ENCODE peak calls at places on chromosomes 7 and 10, in four cellular contexts. O is PC-9, K is heart left ventricle, A is cardiac muscle cell. L is an unnamed sample.

GRCh38 chr7:28358423-28358868 is 53.9 kb upstream of the CREB5 start:
- DNase-seq in O (no peak), K (no peak), A (no peak), L (no peak)

GRCh38 chr7:105808703-105809590 is 67.5 kb downstream of the ATXN7L1 start:
- DNase-seq in O (peak), K (no peak), A (no peak), L (no peak)

GRCh38 chr10:100654835-100655759 is 90.3 kb upstream of the PAX2 start:
- DNase-seq in O (no peak), K (no peak), A (peak), L (no peak)

GRCh38 chr7:82442492-82443043 is 1.0 kb downstream of the CACNA2D1 start:
- DNase-seq in O (no peak), K (no peak), A (peak), L (no peak)

GRCh38 chr10:77318739-77319138 is 318.9 kb downstream of the KCNMA1 start:
- DNase-seq in O (no peak), K (no peak), A (no peak), L (no peak)

GRCh38 chr10:101006593-101007098 is 7.0 kb downstream of the LZTS2 start:
- DNase-seq in O (no peak), K (peak), A (no peak), L (no peak)

GRCh38 chr7:32023353-32023752 is 46.9 kb downstream of the PDE1C start:
- DNase-seq in O (no peak), K (no peak), A (no peak), L (no peak)

GRCh38 chr7:120856621-120857352 is 1.2 kb downstream of the TSPAN12 start:
- DNase-seq in O (peak), K (peak), A (peak), L (peak)

GRCh38 chr10:8122970-8123369 is 68.5 kb downstream of the GATA3 start:
- DNase-seq in O (no peak), K (no peak), A (no peak), L (no peak)

GRCh38 chr7:33590902-33591301 is 314.4 kb upstream of the BMPER start:
- DNase-seq in O (no peak), K (no peak), A (no peak), L (no peak)

GRCh38 chr7:75642810-75643486 is 95.8 kb downstream of the HIP1 start:
- DNase-seq in O (peak), K (no peak), A (peak), L (no peak)

GRCh38 chr10:110764378-110764777 is 107.3 kb upstream of the PDCD4 start:
- DNase-seq in O (no peak), K (peak), A (peak), L (peak)

GRCh38 chr10:132110091-132110490 is 44.3 kb downstream of the JAKMIP3 start:
- DNase-seq in O (no peak), K (peak), A (no peak), L (no peak)

GRCh38 chr10:130662775-130663174 is 526.6 kb downstream of the GLRX3 start:
- DNase-seq in O (no peak), K (no peak), A (no peak), L (peak)

GRCh38 chr10:102779680-102780079 is 35.9 kb downstream of the WBP1L start:
- DNase-seq in O (no peak), K (no peak), A (no peak), L (no peak)

GRCh38 chr7:46220066-46220630 is 299.1 kb upstream of the IGFBP3 start:
- DNase-seq in O (peak), K (no peak), A (no peak), L (no peak)

GRCh38 chr10:119416855-119417254 is 125.7 kb downstream of the RGS10 start:
- DNase-seq in O (peak), K (peak), A (peak), L (no peak)

GRCh38 chr10:95289003-95289920 is 1.5 kb downstream of the PDLIM1 start:
- DNase-seq in O (peak), K (no peak), A (no peak), L (no peak)

GRCh38 chr10:73965890-73966768 is 31.8 kb upstream of the VCL start:
- DNase-seq in O (peak), K (peak), A (peak), L (peak)

GRCh38 chr10:114045071-114045737 is 1.5 kb downstream of the ADRB1 start:
- DNase-seq in O (no peak), K (peak), A (peak), L (no peak)

GRCh38 chr7:46162582-46162981 is 241.5 kb upstream of the IGFBP3 start:
- DNase-seq in O (no peak), K (no peak), A (peak), L (no peak)

GRCh38 chr10:59175538-59176240 is 754 bp upstream of the PHYHIPL start:
- DNase-seq in O (no peak), K (no peak), A (peak), L (no peak)

GRCh38 chr10:34171957-34172527 is 643.1 kb downstream of the PARD3 start:
- DNase-seq in O (no peak), K (no peak), A (no peak), L (no peak)

GRCh38 chr10:35563266-35563891 is 41.8 kb upstream of the GJD4 start:
- DNase-seq in O (peak), K (no peak), A (peak), L (peak)

GRCh38 chr7:85095816-85096215 is 91.0 kb downstream of the SEMA3D start:
- DNase-seq in O (no peak), K (no peak), A (no peak), L (no peak)

GRCh38 chr7:2554654-2555053 is 670 bp downstream of the BRAT1 start:
- DNase-seq in O (no peak), K (no peak), A (peak), L (no peak)

GRCh38 chr10:58511765-58512469 is 755 bp upstream of the BICC1 start:
- DNase-seq in O (no peak), K (peak), A (peak), L (peak)

GRCh38 chr7:141317033-141317585 is 234.1 kb upstream of the AGK start:
- DNase-seq in O (no peak), K (no peak), A (no peak), L (no peak)

GRCh38 chr7:47336178-47337020 is 245.5 kb downstream of the TNS3 start:
- DNase-seq in O (no peak), K (no peak), A (no peak), L (peak)

GRCh38 chr7:23372671-23373070 is 73.5 kb downstream of the MALSU1 start:
- DNase-seq in O (no peak), K (no peak), A (no peak), L (no peak)

GRCh38 chr7:28354601-28355062 is 57.7 kb upstream of the CREB5 start:
- DNase-seq in O (no peak), K (no peak), A (no peak), L (no peak)

GRCh38 chr10:114577133-114577532 is 80.9 kb downstream of the ABLIM1 start:
- DNase-seq in O (no peak), K (no peak), A (no peak), L (no peak)

GRCh38 chr7:157527686-157528085 is 190.9 kb downstream of the DNAJB6 start:
- DNase-seq in O (no peak), K (no peak), A (no peak), L (no peak)

GRCh38 chr10:7561216-7561893 is 105.4 kb downstream of the ITIH5 start:
- DNase-seq in O (no peak), K (peak), A (peak), L (no peak)

GRCh38 chr7:116665447-116665996 is 6.5 kb upstream of the MET start:
- DNase-seq in O (no peak), K (no peak), A (no peak), L (no peak)

GRCh38 chr10:71344154-71344915 is 25.3 kb downstream of the SLC29A3 start:
- DNase-seq in O (no peak), K (no peak), A (no peak), L (no peak)

GRCh38 chr10:71344916-71345557 is 26.0 kb downstream of the SLC29A3 start:
- DNase-seq in O (no peak), K (no peak), A (no peak), L (no peak)

GRCh38 chr10:71345720-71346119 is 26.7 kb downstream of the SLC29A3 start:
- DNase-seq in O (no peak), K (no peak), A (no peak), L (no peak)

GRCh38 chr10:71339796-71340589 is 20.9 kb downstream of the SLC29A3 start:
- DNase-seq in O (peak), K (no peak), A (no peak), L (no peak)

GRCh38 chr10:71342850-71343773 is 24.1 kb downstream of the SLC29A3 start:
- DNase-seq in O (peak), K (no peak), A (no peak), L (no peak)
- H3K27ac ChIP-seq in O (peak), K (no peak), A (no peak), L (no peak)

DNA sequence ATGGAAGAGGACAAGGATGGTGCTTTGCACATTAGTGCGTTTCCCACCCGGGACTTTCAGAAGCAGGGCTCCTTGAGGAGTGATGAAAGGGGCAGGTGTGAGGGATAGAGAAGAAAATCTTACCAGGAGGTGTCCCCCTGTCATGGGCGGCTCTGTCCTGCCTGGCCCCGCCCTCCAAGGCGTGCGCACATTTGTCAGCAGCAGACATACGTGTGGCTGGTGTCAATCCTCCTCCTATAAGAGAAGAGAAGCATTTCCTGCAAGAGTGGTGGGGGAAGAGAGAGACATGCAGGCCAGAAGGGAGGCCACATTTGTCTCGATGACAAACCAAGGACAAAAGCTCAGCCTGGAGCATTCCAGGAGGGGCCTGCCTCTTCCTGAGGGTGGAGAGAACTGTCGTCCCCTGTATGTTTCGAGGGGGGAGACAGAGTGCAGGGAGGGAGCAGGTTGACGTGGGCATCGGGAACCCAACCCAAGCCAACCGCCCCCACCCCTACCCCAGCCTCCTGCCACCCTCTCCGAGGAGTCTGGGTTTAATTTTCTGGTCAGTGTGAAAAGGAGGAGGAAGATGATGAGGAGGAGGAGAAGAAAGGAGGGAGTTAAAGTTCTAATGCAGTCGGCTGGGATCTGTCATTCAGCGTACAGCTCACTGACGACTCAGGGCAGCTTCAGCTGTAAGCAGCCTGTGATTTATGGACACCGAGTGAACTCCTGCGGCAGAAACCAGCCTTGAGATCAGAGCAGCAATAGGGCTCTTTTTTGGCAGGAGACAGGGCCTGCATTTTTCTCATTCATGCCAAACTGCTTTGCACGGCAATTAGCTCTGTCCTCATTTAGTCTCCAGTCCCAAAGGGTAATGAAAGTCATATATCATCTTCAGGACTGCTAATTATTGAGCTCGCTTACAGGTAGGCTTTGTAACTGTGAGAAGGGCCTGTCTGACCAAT is 47.7 kb upstream of the COMTD1 start:
- DNase-seq in O (no peak), K (no peak), A (peak), L (peak)
- H3K27ac ChIP-seq in O (no peak), K (peak), A (peak), L (peak)

DNA sequence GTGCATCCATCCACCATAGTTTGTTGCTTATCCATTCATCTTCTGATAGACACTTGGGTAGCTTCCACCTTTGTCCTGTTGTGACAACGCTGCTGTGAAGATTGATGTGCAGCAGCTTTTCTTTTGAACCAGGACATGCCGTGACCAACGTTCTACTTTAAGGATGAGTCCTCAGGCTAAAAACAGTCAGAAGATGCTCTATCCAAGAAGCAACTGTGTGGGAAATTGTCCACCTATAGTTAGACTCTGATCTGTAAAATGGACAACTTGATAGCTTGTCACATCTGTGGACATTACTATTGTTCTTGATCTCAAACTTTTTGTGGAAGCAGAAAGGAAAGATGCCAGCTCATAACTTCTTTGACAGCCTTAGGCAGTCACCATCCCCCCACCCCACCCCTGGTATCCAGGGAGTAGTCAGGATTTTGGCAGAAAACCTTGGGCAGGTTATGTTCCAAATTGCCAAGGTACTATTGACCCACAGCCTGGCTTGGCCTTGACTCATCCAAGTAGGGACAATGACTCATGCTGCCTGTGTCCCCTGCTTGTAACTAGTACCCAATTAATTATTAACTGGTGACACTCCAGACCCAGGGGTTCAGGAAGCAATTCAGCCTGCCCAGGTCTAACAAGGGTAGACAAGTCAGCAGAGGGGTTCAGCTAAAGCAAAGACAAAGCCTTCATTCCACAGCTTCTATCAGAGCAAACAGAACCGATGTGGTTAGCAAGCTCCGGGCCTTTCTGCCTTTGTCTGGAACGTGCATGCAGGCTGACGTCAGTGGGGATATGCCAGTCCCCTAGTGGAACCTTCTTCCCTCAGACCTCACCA is 99.6 kb upstream of the ANLN start:
- DNase-seq in O (peak), K (no peak), A (no peak), L (no peak)
- H3K27ac ChIP-seq in O (peak), K (peak), A (no peak), L (no peak)

DNA sequence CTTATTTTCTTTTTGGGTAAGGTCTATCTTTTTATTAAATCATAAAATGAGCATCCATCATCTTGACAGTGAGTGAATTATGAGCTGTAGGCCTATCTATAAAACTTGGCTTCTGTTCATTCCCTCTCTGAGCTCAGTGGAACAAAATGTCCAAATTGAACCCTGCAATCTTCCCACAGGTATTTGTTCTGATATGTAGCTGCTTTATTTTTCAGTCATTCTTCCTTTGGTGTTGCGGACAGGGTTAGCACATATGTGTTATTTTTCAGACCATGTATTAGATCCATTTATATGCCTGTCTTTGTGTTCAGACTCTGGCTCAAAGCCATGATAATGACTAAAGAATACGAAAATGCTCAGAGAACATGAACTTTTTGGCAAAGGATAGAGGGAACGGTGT is 201.6 kb upstream of the KIAA1217 start:
- DNase-seq in O (no peak), K (no peak), A (no peak), L (no peak)
- H3K27ac ChIP-seq in O (no peak), K (peak), A (no peak), L (no peak)

GRCh38 chr10:117476716-117477115 is 65.8 kb upstream of the EMX2 start:
- DNase-seq in O (no peak), K (no peak), A (no peak), L (no peak)
- H3K27ac ChIP-seq in O (no peak), K (no peak), A (no peak), L (no peak)

L was measured in right atrium auricular region.